ENCODE peak calls at places on chromosomes 4 and X, in five cellular contexts. J is A549, G is tibial nerve, E is H1, A is stomach. P is an unnamed sample. For H3K4me1, the result is how much of the 10 kb centered on the place peaks cover.

GRCh38 chr4:78242071-78242470 is 184.9 kb downstream of the FRAS1 start:
- DNase-seq in J (no peak), G (no peak), E (no peak), A (no peak), P (no peak)

GRCh38 chr4:3493720-3494492 is 30.8 kb downstream of the DOK7 start:
- DNase-seq in J (no peak), G (no peak), E (no peak), A (no peak), P (no peak)

GRCh38 chrX:113512700-113513395 is 672.2 kb upstream of the AMOT start:
- DNase-seq in J (no peak), G (no peak), E (no peak), A (no peak), P (no peak)

GRCh38 chr4:47010347-47011188 is 17.2 kb upstream of the GABRA4 start:
- DNase-seq in J (no peak), G (no peak), E (no peak), A (no peak), P (no peak)

GRCh38 chr4:169869487-169869886 is 111.7 kb upstream of the HPF1 start:
- DNase-seq in J (no peak), G (peak), E (no peak), A (no peak), P (no peak)

GRCh38 chrX:109336141-109336540 is 145.7 kb downstream of the GUCY2F start:
- DNase-seq in J (no peak), G (no peak), E (no peak), A (no peak), P (no peak)

GRCh38 chr4:55409468-55410171 is 13.9 kb downstream of the TMEM165 start:
- DNase-seq in J (no peak), G (no peak), E (no peak), A (no peak), P (no peak)

GRCh38 chrX:10932842-10933440 is 178.2 kb upstream of the HCCS start:
- DNase-seq in J (no peak), G (no peak), E (no peak), A (no peak), P (no peak)

GRCh38 chrX:72735561-72735960 is 21.5 kb upstream of the PHKA1 start:
- DNase-seq in J (no peak), G (no peak), E (no peak), A (no peak), P (no peak)

GRCh38 chrX:150934453-150934852 is 36.0 kb upstream of the CD99L2 start:
- DNase-seq in J (peak), G (no peak), E (no peak), A (no peak), P (no peak)

GRCh38 chrX:133970021-133970550 is 15.3 kb downstream of the GPC3 start:
- DNase-seq in J (no peak), G (no peak), E (no peak), A (no peak), P (no peak)

GRCh38 chrX:55014897-55015299 is 14.7 kb downstream of the APEX2 start:
- DNase-seq in J (no peak), G (no peak), E (no peak), A (no peak), P (no peak)

GRCh38 chr4:47213539-47213938 is 182.2 kb downstream of the GABRB1 start:
- DNase-seq in J (no peak), G (no peak), E (no peak), A (no peak), P (no peak)

GRCh38 chr4:42927946-42928345 is 35.4 kb downstream of the GRXCR1 start:
- DNase-seq in J (no peak), G (no peak), E (no peak), A (no peak), P (no peak)

GRCh38 chr4:4859799-4860380 is 425 bp downstream of the MSX1 start:
- DNase-seq in J (no peak), G (no peak), E (no peak), A (no peak), P (no peak)

GRCh38 chrX:132216283-132216682 is 3.0 kb downstream of the RAP2C start:
- DNase-seq in J (no peak), G (no peak), E (no peak), A (no peak), P (no peak)

GRCh38 chr4:128229458-128229805 is 58.2 kb downstream of the PGRMC2 start:
- DNase-seq in J (no peak), G (no peak), E (no peak), A (no peak), P (no peak)

GRCh38 chr4:40749717-40750460 is at the start of gene NSUN7:
- DNase-seq in J (peak), G (no peak), E (peak), A (peak), P (peak)

GRCh38 chrX:13007519-13008188 is 32.7 kb downstream of the TMSB4X start:
- DNase-seq in J (no peak), G (no peak), E (no peak), A (no peak), P (no peak)

GRCh38 chr4:95694411-95694810 is 145.5 kb upstream of the PDHA2 start:
- DNase-seq in J (no peak), G (no peak), E (no peak), A (no peak), P (no peak)

GRCh38 chrX:42219231-42219630 is 295.9 kb upstream of the CASK start:
- DNase-seq in J (no peak), G (no peak), E (no peak), A (no peak), P (no peak)

GRCh38 chr4:121913667-121914066 is 38.2 kb downstream of the TRPC3 start:
- DNase-seq in J (no peak), G (no peak), E (no peak), A (no peak), P (no peak)

GRCh38 chr4:145735330-145735638 is 55.3 kb downstream of the C4orf51 start:
- DNase-seq in J (peak), G (no peak), E (no peak), A (no peak), P (no peak)

GRCh38 chr4:7254736-7255487 is 62.6 kb downstream of the SORCS2 start:
- DNase-seq in J (no peak), G (no peak), E (no peak), A (no peak), P (no peak)

GRCh38 chrX:70494441-70494840 is 49.8 kb downstream of the DLG3 start:
- DNase-seq in J (peak), G (no peak), E (no peak), A (no peak), P (no peak)

GRCh38 chr4:113336556-113336955 is 287.1 kb downstream of the ANK2 start:
- DNase-seq in J (no peak), G (no peak), E (no peak), A (no peak), P (no peak)

GRCh38 chr4:3043272-3044020 is 30.9 kb downstream of the HTT-AS start:
- DNase-seq in J (no peak), G (no peak), E (no peak), A (no peak), P (no peak)

GRCh38 chr4:60952921-60953320 is 247.2 kb upstream of the ADGRL3 start:
- DNase-seq in J (no peak), G (no peak), E (no peak), A (no peak), P (no peak)

GRCh38 chr4:8362483-8362882 is 78.0 kb downstream of the ACOX3 start:
- DNase-seq in J (no peak), G (no peak), E (no peak), A (no peak), P (no peak)

GRCh38 chr4:2483237-2483636 is 14.3 kb downstream of the RNF4 start:
- DNase-seq in J (no peak), G (no peak), E (no peak), A (no peak), P (no peak)

GRCh38 chrX:68498508-68499379 is at the start of gene YIPF6:
- DNase-seq in J (peak), G (peak), E (peak), A (peak), P (peak)

GRCh38 chr4:7160439-7160838 is 31.9 kb upstream of the SORCS2 start:
- DNase-seq in J (no peak), G (no peak), E (no peak), A (no peak), P (no peak)

GRCh38 chr4:156763511-156763910 is 208.1 kb downstream of the PDGFC start:
- DNase-seq in J (no peak), G (no peak), E (no peak), A (no peak), P (no peak)

GRCh38 chr4:35725131-35725530 is 519.2 kb downstream of the ARAP2 start:
- DNase-seq in J (no peak), G (no peak), E (no peak), A (no peak), P (no peak)

DNA sequence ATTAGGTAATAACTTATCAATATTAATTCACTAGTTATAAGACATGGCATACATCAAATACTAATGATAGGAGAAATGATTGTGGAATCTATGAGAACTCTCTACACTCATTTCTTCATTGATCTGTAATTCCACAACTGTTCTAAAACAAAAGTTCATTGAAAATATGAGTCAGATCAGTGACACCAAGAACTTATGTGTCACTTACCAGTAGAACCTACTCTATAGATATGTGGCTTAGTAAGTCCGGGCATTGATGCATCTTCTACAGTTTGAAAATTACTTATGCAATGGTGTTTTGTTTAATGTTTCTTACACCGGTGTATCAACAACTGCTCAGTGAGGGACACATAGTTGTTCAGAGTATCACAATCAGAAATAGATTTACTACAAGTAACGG is 520.3 kb downstream of the ARAP2 start:
- DNase-seq in J (no peak), G (no peak), E (no peak), A (no peak), P (no peak)
- H3K4me1 ChIP-seq in J (under half), G (under half), E (under half), A (under half), P (under half)

GRCh38 chrX:40331766-40332165 is 234.0 kb upstream of the BCOR start:
- DNase-seq in J (no peak), G (no peak), E (no peak), A (no peak), P (no peak)
- TF ChIP-seq EP300 in J (no peak), G (no peak), E (no peak), A (no peak), P (no peak)

GRCh38 chr4:84865600-84865999 is 100.9 kb downstream of the WDFY3 start:
- DNase-seq in J (no peak), G (no peak), E (no peak), A (no peak), P (no peak)

GRCh38 chr4:84875636-84876371 is 90.7 kb downstream of the WDFY3 start:
- DNase-seq in J (no peak), G (no peak), E (no peak), A (no peak), P (no peak)

GRCh38 chr4:84874619-84875018 is 91.9 kb downstream of the WDFY3 start:
- DNase-seq in J (no peak), G (no peak), E (no peak), A (no peak), P (no peak)

GRCh38 chr4:84866295-84866694 is 100.2 kb downstream of the WDFY3 start:
- DNase-seq in J (no peak), G (no peak), E (no peak), A (no peak), P (no peak)

GRCh38 chr4:84870398-84871163 is 95.9 kb downstream of the WDFY3 start:
- DNase-seq in J (peak), G (no peak), E (peak), A (no peak), P (no peak)
- H3K27ac ChIP-seq in J (peak), G (no peak), E (peak), A (no peak), P (no peak)

DNA sequence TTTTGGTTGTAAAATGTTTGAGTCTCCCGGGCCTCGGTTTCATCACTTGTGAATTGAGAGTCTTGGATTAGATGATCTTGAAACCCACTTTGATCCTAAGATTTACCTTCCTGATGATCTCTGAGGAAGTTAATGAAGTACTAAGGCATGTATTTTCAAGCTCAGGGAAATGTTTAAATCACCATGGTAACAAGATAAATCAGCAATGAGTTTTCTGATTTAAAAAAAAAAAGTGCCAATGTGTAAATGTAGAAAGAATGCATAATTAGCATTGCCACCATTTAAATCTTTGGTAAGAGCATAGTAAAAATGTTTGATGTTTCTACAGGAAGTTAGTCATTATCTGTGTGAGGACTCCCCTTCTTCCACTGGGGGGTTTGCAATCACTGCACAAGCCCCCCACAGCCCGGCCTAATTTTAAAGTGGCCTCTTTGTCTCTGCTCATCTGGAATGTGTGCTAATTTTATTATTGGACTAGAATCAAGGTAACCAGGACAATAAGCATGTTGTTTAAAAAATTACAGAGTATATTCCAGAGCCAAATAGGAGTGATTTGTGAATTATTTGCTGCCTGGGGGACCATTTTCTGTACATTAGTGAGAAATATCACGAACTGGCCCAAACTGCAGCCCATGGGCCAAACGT is 93.6 kb downstream of the SLC34A2 start:
- DNase-seq in J (no peak), G (no peak), E (no peak), A (no peak), P (no peak)
- H3K4me1 ChIP-seq in J (under half), G (under half), E (under half), A (under half), P (under half)